ENCODE peak calls at places on chromosome 15, in four cellular contexts. One of them, this sample, is unnamed.

GRCh38 chr15:93451822-93452221 is 362.8 kb upstream of the RGMA start:
- DNase-seq in GM12878: no peak
- DNase-seq in HCT116: no peak
- DNase-seq in SK-N-SH: no peak
- DNase-seq in this sample: no peak

GRCh38 chr15:39785139-39785538 is 2.5 kb upstream of the FSIP1 start:
- DNase-seq in HCT116: no peak
- DNase-seq in SK-N-SH: no peak
- DNase-seq in GM12878: no peak
- DNase-seq in this sample: no peak

GRCh38 chr15:60020736-60021135 is 16.6 kb downstream of the FOXB1 start:
- DNase-seq in GM12878: no peak
- DNase-seq in SK-N-SH: no peak
- DNase-seq in HCT116: no peak
- DNase-seq in this sample: no peak

GRCh38 chr15:66899555-66900350 is 165.6 kb upstream of the SMAD3 start:
- DNase-seq in HCT116: no peak
- DNase-seq in GM12878: no peak
- DNase-seq in SK-N-SH: no peak
- DNase-seq in this sample: no peak

GRCh38 chr15:77107531-77108355 is 36.8 kb upstream of the TSPAN3 start:
- DNase-seq in SK-N-SH: peak
- DNase-seq in GM12878: no peak
- DNase-seq in HCT116: no peak
- DNase-seq in this sample: peak

GRCh38 chr15:50764331-50765201 is 940 bp downstream of the SPPL2A start:
- DNase-seq in GM12878: peak
- DNase-seq in HCT116: no peak
- DNase-seq in SK-N-SH: peak
- DNase-seq in this sample: no peak

GRCh38 chr15:63939531-63940130 is 105.9 kb upstream of the HERC1 start:
- DNase-seq in SK-N-SH: no peak
- DNase-seq in HCT116: no peak
- DNase-seq in GM12878: peak
- DNase-seq in this sample: no peak

GRCh38 chr15:101438482-101439284 is 50.8 kb downstream of the PCSK6 start:
- DNase-seq in GM12878: no peak
- DNase-seq in HCT116: no peak
- DNase-seq in SK-N-SH: no peak
- DNase-seq in this sample: no peak

GRCh38 chr15:67385971-67386370 is 131.4 kb downstream of the IQCH start:
- DNase-seq in GM12878: no peak
- DNase-seq in SK-N-SH: no peak
- DNase-seq in HCT116: no peak
- DNase-seq in this sample: no peak

GRCh38 chr15:45157056-45157455 is 27.3 kb downstream of the DUOX1 start:
- DNase-seq in HCT116: no peak
- DNase-seq in GM12878: no peak
- DNase-seq in SK-N-SH: no peak
- DNase-seq in this sample: no peak

GRCh38 chr15:81163961-81164800 is 30.1 kb downstream of the CFAP161 start:
- DNase-seq in HCT116: no peak
- DNase-seq in SK-N-SH: no peak
- DNase-seq in GM12878: no peak
- DNase-seq in this sample: no peak

DNA sequence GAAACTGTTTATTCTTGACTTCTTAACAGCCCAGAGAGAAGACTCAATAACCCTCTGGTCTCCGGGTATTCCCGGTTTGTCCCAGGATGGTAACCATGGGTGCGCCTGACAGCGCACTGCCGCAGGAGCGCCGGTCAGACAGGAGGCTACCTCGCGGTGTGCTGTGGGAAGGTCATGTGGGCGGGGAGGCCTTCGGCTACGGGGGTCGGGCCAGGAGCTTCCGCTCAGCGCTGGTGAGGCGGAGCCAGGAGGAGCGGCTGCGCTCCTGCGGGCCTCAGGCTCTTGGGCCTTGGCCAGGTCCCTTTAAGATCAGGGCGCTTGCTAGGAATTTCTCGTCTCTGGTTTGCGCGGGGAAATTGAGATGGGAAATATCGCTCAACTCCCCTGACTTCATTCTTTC is 182.3 kb upstream of the NDN start:
- DNase-seq in SK-N-SH: peak
- DNase-seq in HCT116: no peak
- DNase-seq in GM12878: no peak
- DNase-seq in this sample: peak
- TF ChIP-seq JUND in SK-N-SH: no peak
- TF ChIP-seq JUND in HCT116: no peak
- TF ChIP-seq JUND in GM12878: no peak
- TF ChIP-seq JUND in this sample: no peak

DNA sequence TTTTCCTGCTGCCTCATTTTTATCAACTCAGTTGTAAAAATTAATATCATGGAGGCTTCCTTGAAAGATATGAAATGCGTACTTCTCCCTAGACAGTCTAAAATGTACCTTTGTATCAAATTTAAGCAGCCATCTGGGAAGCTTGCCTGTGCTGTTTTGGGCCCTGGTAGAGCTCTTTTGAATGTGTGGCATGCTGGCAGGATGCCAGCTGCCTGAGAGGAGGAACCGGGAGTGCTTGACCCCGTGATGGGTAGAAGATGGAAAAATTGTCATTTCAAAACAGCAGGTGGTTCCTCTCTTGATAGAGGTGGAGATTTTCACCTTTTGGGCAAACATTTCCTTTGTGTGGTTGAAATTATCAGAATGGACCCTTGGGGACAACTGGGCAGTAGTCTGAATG is 245.3 kb downstream of the RPLP1 start:
- DNase-seq in SK-N-SH: peak
- DNase-seq in HCT116: no peak
- DNase-seq in GM12878: no peak
- DNase-seq in this sample: no peak
- TF ChIP-seq JUND in SK-N-SH: no peak
- TF ChIP-seq JUND in HCT116: no peak
- TF ChIP-seq JUND in GM12878: no peak
- TF ChIP-seq JUND in this sample: no peak

GRCh38 chr15:22839046-22839705 is 710 bp downstream of the NIPA2 start:
- DNase-seq in GM12878: no peak
- DNase-seq in HCT116: no peak
- DNase-seq in SK-N-SH: no peak
- DNase-seq in this sample: no peak
- TF ChIP-seq JUND in GM12878: no peak
- TF ChIP-seq JUND in HCT116: no peak
- TF ChIP-seq JUND in SK-N-SH: no peak
- TF ChIP-seq JUND in this sample: no peak

GRCh38 chr15:90479656-90480055 is 50.1 kb upstream of the CRTC3 start:
- DNase-seq in HCT116: peak
- DNase-seq in SK-N-SH: no peak
- DNase-seq in GM12878: no peak
- DNase-seq in this sample: peak

GRCh38 chr15:90483012-90483307 is 46.8 kb upstream of the CRTC3 start:
- DNase-seq in GM12878: no peak
- DNase-seq in HCT116: no peak
- DNase-seq in SK-N-SH: no peak
- DNase-seq in this sample: no peak

GRCh38 chr15:90482124-90483011 is 47.4 kb upstream of the CRTC3 start:
- DNase-seq in SK-N-SH: peak
- DNase-seq in HCT116: peak
- DNase-seq in GM12878: no peak
- DNase-seq in this sample: peak

GRCh38 chr15:90481023-90481422 is 48.7 kb upstream of the CRTC3 start:
- DNase-seq in SK-N-SH: no peak
- DNase-seq in GM12878: no peak
- DNase-seq in HCT116: no peak
- DNase-seq in this sample: no peak

GRCh38 chr15:90478981-90479481 is 50.7 kb upstream of the CRTC3 start:
- DNase-seq in HCT116: peak
- DNase-seq in GM12878: no peak
- DNase-seq in SK-N-SH: no peak
- DNase-seq in this sample: no peak
- TF ChIP-seq JUND in HCT116: peak
- TF ChIP-seq JUND in GM12878: no peak
- TF ChIP-seq JUND in SK-N-SH: peak
- TF ChIP-seq JUND in this sample: peak

GRCh38 chr15:34584321-34584668 is 844 bp upstream of the GOLGA8B start:
- DNase-seq in HCT116: no peak
- DNase-seq in SK-N-SH: no peak
- DNase-seq in GM12878: no peak
- DNase-seq in this sample: no peak

GRCh38 chr15:34582461-34583357 is 742 bp downstream of the GOLGA8B start:
- DNase-seq in HCT116: peak
- DNase-seq in SK-N-SH: peak
- DNase-seq in GM12878: no peak
- DNase-seq in this sample: peak

GRCh38 chr15:34584996-34585395 is 1.5 kb upstream of the GOLGA8B start:
- DNase-seq in HCT116: no peak
- DNase-seq in GM12878: no peak
- DNase-seq in SK-N-SH: no peak
- DNase-seq in this sample: no peak

GRCh38 chr15:34581043-34581365 is 2.4 kb downstream of the GOLGA8B start:
- DNase-seq in SK-N-SH: no peak
- DNase-seq in GM12878: no peak
- DNase-seq in HCT116: no peak
- DNase-seq in this sample: no peak

DNA sequence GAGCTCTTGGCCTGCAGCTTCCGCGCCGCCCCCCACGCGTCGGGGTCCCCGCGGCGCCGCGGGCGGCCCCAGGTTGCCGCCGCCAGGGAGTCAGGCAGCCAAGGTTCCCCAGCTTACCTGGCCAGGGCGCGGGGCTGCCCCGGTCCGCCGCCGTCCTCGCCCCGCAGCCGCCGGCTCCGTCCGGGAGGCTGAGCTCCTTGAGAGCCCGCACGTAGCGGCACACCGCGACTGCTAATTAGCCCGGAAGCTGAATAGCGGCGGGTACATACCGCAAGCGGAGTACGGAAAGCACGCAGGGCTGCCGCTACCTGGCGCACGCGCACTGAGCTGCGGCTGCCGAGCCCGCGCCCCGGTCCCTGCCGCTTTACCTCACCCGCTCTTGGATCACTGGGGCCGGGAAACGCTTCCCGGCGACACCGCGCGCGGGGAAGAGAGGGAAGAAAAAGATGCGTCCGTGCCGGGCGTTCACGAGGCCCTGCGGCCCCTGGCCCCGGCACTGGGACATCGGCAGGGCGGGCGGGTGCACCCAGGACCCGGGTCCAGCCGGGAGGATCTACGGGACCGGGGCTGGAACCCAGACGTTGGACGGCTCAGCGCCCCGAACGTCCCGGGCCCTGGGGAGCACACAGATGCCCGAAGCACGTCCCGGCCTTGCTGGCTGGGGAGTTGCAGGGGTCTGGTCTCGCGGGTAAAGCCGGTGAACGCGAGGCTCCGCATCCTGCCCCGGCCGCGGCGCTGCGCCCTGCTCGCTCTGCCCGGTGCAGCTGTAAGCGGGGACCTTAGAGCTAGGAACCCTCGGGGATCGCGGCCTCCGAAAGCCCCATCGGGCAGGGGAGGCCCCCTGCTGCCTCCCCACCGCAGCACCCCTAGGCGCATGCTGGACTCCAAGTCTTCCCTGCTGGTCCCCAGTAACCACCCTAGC is at the start of gene GOLGA8B:
- DNase-seq in GM12878: no peak
- DNase-seq in HCT116: peak
- DNase-seq in SK-N-SH: peak
- DNase-seq in this sample: peak
- TF ChIP-seq JUND in GM12878: no peak
- TF ChIP-seq JUND in HCT116: no peak
- TF ChIP-seq JUND in SK-N-SH: no peak
- TF ChIP-seq JUND in this sample: no peak

GRCh38 chr15:25737218-25737643 is 125.9 kb downstream of the ATP10A start:
- DNase-seq in SK-N-SH: no peak
- DNase-seq in GM12878: no peak
- DNase-seq in HCT116: no peak
- DNase-seq in this sample: no peak
- TF ChIP-seq JUND in SK-N-SH: no peak
- TF ChIP-seq JUND in GM12878: no peak
- TF ChIP-seq JUND in HCT116: no peak
- TF ChIP-seq JUND in this sample: no peak

GRCh38 chr15:58593870-58594269 is 155.6 kb downstream of the ADAM10 start:
- DNase-seq in SK-N-SH: no peak
- DNase-seq in HCT116: no peak
- DNase-seq in GM12878: no peak
- DNase-seq in this sample: no peak

GRCh38 chr15:58594898-58595297 is 154.6 kb downstream of the ADAM10 start:
- DNase-seq in SK-N-SH: no peak
- DNase-seq in HCT116: no peak
- DNase-seq in GM12878: no peak
- DNase-seq in this sample: no peak

GRCh38 chr15:58595516-58596238 is 153.8 kb downstream of the ADAM10 start:
- DNase-seq in GM12878: no peak
- DNase-seq in SK-N-SH: no peak
- DNase-seq in HCT116: no peak
- DNase-seq in this sample: no peak

GRCh38 chr15:58598829-58599210 is 150.7 kb downstream of the ADAM10 start:
- DNase-seq in SK-N-SH: no peak
- DNase-seq in HCT116: no peak
- DNase-seq in GM12878: no peak
- DNase-seq in this sample: no peak

DNA sequence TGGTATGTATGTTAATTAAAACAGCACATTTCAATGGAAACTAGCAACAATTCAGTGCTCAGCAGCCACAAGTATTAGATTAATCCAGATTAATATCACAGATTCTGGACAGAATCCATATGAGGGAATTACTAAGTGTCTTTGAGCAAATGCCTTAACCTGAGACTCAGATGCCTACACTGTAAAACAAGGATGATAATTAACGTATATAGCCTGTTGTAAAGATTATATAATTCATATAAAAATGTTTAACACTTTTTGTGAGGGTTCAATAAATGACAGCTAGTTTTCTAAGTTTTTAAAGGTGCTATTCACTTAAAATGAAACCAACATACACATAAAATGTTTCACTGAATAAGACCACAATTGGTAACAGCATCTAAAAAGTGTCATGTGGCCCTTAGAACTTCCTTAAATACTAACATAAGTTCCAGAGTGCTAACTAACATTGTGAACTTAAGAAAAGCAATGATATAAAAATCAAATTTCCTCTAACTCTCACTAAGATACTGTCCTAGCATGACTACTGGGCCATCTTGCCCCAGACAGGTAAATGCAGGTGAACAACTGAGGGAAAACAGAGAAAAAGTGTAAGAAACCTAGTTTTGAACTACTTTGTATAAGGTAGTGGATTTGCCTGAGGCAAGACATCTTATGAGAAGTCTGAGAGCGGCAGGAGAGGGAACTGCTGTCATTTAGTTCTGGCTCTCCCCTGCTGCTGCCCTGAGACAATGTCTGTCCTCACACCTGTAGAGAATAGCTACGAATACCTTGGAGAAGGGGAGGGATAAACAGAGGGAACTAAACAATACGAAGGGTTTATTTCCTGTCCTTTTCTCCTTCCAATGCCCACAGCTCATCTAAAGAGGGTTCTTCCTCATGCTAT is 151.3 kb downstream of the ADAM10 start:
- DNase-seq in SK-N-SH: no peak
- DNase-seq in GM12878: no peak
- DNase-seq in HCT116: no peak
- DNase-seq in this sample: no peak
- TF ChIP-seq JUND in SK-N-SH: no peak
- TF ChIP-seq JUND in GM12878: no peak
- TF ChIP-seq JUND in HCT116: no peak
- TF ChIP-seq JUND in this sample: no peak